ENCODE peak calls at places on chromosomes 6 and 20, in four cellular contexts. One of them, this sample, is unnamed. For H3K36me3, the result is how much of the 10 kb centered on the place peaks cover.

GRCh38 chr6:30555428-30556005 is 772 bp downstream of the GNL1 start:
- DNase-seq in hepatocyte: peak
- DNase-seq in mammary epithelial cell: peak
- DNase-seq in CD8-positive, alpha-beta memory T cell: no peak
- DNase-seq in this sample: peak

GRCh38 chr20:32153771-32154170 is 44.3 kb downstream of the TM9SF4 start:
- DNase-seq in CD8-positive, alpha-beta memory T cell: no peak
- DNase-seq in mammary epithelial cell: no peak
- DNase-seq in hepatocyte: no peak
- DNase-seq in this sample: no peak

GRCh38 chr20:8721098-8721497 is 347.8 kb upstream of the PLCB4 start:
- DNase-seq in hepatocyte: peak
- DNase-seq in CD8-positive, alpha-beta memory T cell: no peak
- DNase-seq in mammary epithelial cell: peak
- DNase-seq in this sample: peak

GRCh38 chr6:74343804-74344203 is 647.8 kb downstream of the CD109 start:
- DNase-seq in hepatocyte: peak
- DNase-seq in mammary epithelial cell: no peak
- DNase-seq in CD8-positive, alpha-beta memory T cell: no peak
- DNase-seq in this sample: no peak

GRCh38 chr20:50475879-50476292 is 34.3 kb upstream of the PTPN1 start:
- DNase-seq in CD8-positive, alpha-beta memory T cell: no peak
- DNase-seq in hepatocyte: no peak
- DNase-seq in mammary epithelial cell: no peak
- DNase-seq in this sample: peak

GRCh38 chr20:12072221-12072944 is 154.7 kb downstream of the BTBD3 start:
- DNase-seq in hepatocyte: no peak
- DNase-seq in mammary epithelial cell: no peak
- DNase-seq in CD8-positive, alpha-beta memory T cell: no peak
- DNase-seq in this sample: no peak

GRCh38 chr20:39880890-39881289 is 808.1 kb downstream of the MAFB start:
- DNase-seq in CD8-positive, alpha-beta memory T cell: no peak
- DNase-seq in mammary epithelial cell: peak
- DNase-seq in hepatocyte: no peak
- DNase-seq in this sample: no peak

GRCh38 chr6:98828210-98828798 is 6.1 kb upstream of the POU3F2 start:
- DNase-seq in mammary epithelial cell: no peak
- DNase-seq in hepatocyte: no peak
- DNase-seq in CD8-positive, alpha-beta memory T cell: no peak
- DNase-seq in this sample: no peak

GRCh38 chr20:64188682-64189529 is 24.7 kb downstream of the MYT1 start:
- DNase-seq in CD8-positive, alpha-beta memory T cell: no peak
- DNase-seq in mammary epithelial cell: peak
- DNase-seq in hepatocyte: peak
- DNase-seq in this sample: peak

GRCh38 chr6:127404594-127405178 is 54.5 kb downstream of the KIAA0408 start:
- DNase-seq in mammary epithelial cell: no peak
- DNase-seq in CD8-positive, alpha-beta memory T cell: no peak
- DNase-seq in hepatocyte: no peak
- DNase-seq in this sample: no peak

GRCh38 chr6:106165885-106166485 is 79.8 kb downstream of the PRDM1 start:
- DNase-seq in mammary epithelial cell: peak
- DNase-seq in CD8-positive, alpha-beta memory T cell: no peak
- DNase-seq in hepatocyte: no peak
- DNase-seq in this sample: peak

GRCh38 chr6:168368971-168369370 is 49.4 kb upstream of the DACT2 start:
- DNase-seq in CD8-positive, alpha-beta memory T cell: no peak
- DNase-seq in mammary epithelial cell: no peak
- DNase-seq in hepatocyte: no peak
- DNase-seq in this sample: no peak

GRCh38 chr6:5481024-5481423 is 219.7 kb downstream of the FARS2 start:
- DNase-seq in CD8-positive, alpha-beta memory T cell: no peak
- DNase-seq in hepatocyte: no peak
- DNase-seq in mammary epithelial cell: no peak
- DNase-seq in this sample: no peak

GRCh38 chr20:12207875-12208274 is 290.2 kb downstream of the BTBD3 start:
- DNase-seq in mammary epithelial cell: peak
- DNase-seq in hepatocyte: peak
- DNase-seq in CD8-positive, alpha-beta memory T cell: no peak
- DNase-seq in this sample: peak

GRCh38 chr6:45681860-45682488 is 304.2 kb upstream of the SUPT3H start:
- DNase-seq in hepatocyte: no peak
- DNase-seq in mammary epithelial cell: peak
- DNase-seq in CD8-positive, alpha-beta memory T cell: no peak
- DNase-seq in this sample: peak

GRCh38 chr6:105748737-105749161 is 337.4 kb upstream of the PRDM1 start:
- DNase-seq in mammary epithelial cell: peak
- DNase-seq in CD8-positive, alpha-beta memory T cell: no peak
- DNase-seq in hepatocyte: no peak
- DNase-seq in this sample: peak

GRCh38 chr6:135962731-135963130 is 111.2 kb downstream of the PDE7B start:
- DNase-seq in hepatocyte: no peak
- DNase-seq in CD8-positive, alpha-beta memory T cell: no peak
- DNase-seq in mammary epithelial cell: peak
- DNase-seq in this sample: peak

GRCh38 chr6:158358450-158359077 is 46.3 kb downstream of the TULP4 start:
- DNase-seq in hepatocyte: no peak
- DNase-seq in mammary epithelial cell: no peak
- DNase-seq in CD8-positive, alpha-beta memory T cell: no peak
- DNase-seq in this sample: no peak

GRCh38 chr20:47508228-47508752 is 6.6 kb downstream of the NCOA3 start:
- DNase-seq in CD8-positive, alpha-beta memory T cell: no peak
- DNase-seq in mammary epithelial cell: no peak
- DNase-seq in hepatocyte: no peak
- DNase-seq in this sample: no peak
- H3K36me3 ChIP-seq in CD8-positive, alpha-beta memory T cell: under half
- H3K36me3 ChIP-seq in mammary epithelial cell: under half
- H3K36me3 ChIP-seq in hepatocyte: under half
- H3K36me3 ChIP-seq in this sample: under half

DNA sequence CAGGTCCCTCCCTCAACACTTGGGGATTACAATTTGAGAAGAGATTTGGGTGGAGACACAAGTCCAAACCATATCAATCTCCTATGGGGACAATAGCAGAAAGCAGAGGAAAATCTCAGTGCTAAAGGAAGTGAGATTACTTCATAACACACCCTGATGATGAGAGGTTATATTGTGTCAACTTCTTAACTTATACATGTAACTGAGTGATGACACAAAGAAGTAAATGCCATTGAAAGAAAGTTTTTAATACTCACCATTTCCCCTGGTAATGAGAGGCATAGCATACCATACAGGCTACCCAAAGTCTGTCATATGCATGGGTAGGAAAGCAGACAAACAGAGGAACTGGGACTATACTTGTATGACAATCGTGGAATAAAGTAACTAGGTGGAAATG is 137.2 kb downstream of the MMUT start:
- DNase-seq in mammary epithelial cell: peak
- DNase-seq in CD8-positive, alpha-beta memory T cell: no peak
- DNase-seq in hepatocyte: no peak
- DNase-seq in this sample: no peak
- H3K27ac ChIP-seq in mammary epithelial cell: peak
- H3K27ac ChIP-seq in CD8-positive, alpha-beta memory T cell: no peak
- H3K27ac ChIP-seq in hepatocyte: peak
- H3K27ac ChIP-seq in this sample: peak

GRCh38 chr6:119351005-119351394 is 1.4 kb upstream of the MAN1A1 start:
- DNase-seq in hepatocyte: peak
- DNase-seq in mammary epithelial cell: peak
- DNase-seq in CD8-positive, alpha-beta memory T cell: no peak
- DNase-seq in this sample: no peak
- H3K4me3 ChIP-seq in hepatocyte: peak
- H3K4me3 ChIP-seq in mammary epithelial cell: peak
- H3K4me3 ChIP-seq in CD8-positive, alpha-beta memory T cell: peak
- H3K4me3 ChIP-seq in this sample: no peak

GRCh38 chr6:160078883-160079685 is 42.5 kb upstream of the SLC22A1 start:
- DNase-seq in CD8-positive, alpha-beta memory T cell: no peak
- DNase-seq in mammary epithelial cell: no peak
- DNase-seq in hepatocyte: no peak
- DNase-seq in this sample: no peak
- H3K36me3 ChIP-seq in CD8-positive, alpha-beta memory T cell: half or more
- H3K36me3 ChIP-seq in mammary epithelial cell: under half
- H3K36me3 ChIP-seq in hepatocyte: under half
- H3K36me3 ChIP-seq in this sample: half or more

GRCh38 chr6:50829898-50830439 is 11.3 kb downstream of the TFAP2B start:
- DNase-seq in hepatocyte: no peak
- DNase-seq in mammary epithelial cell: no peak
- DNase-seq in CD8-positive, alpha-beta memory T cell: no peak
- DNase-seq in this sample: no peak
- H3K27ac ChIP-seq in hepatocyte: no peak
- H3K27ac ChIP-seq in mammary epithelial cell: no peak
- H3K27ac ChIP-seq in CD8-positive, alpha-beta memory T cell: no peak
- H3K27ac ChIP-seq in this sample: no peak

GRCh38 chr20:2006452-2007381 is 12.9 kb upstream of the PDYN start:
- DNase-seq in CD8-positive, alpha-beta memory T cell: peak
- DNase-seq in mammary epithelial cell: peak
- DNase-seq in hepatocyte: peak
- DNase-seq in this sample: peak
- H3K4me3 ChIP-seq in CD8-positive, alpha-beta memory T cell: no peak
- H3K4me3 ChIP-seq in mammary epithelial cell: no peak
- H3K4me3 ChIP-seq in hepatocyte: no peak
- H3K4me3 ChIP-seq in this sample: no peak

GRCh38 chr20:47655635-47656034 is 129.6 kb downstream of the SULF2 start:
- DNase-seq in hepatocyte: no peak
- DNase-seq in CD8-positive, alpha-beta memory T cell: no peak
- DNase-seq in mammary epithelial cell: no peak
- DNase-seq in this sample: no peak
- H3K36me3 ChIP-seq in hepatocyte: under half
- H3K36me3 ChIP-seq in CD8-positive, alpha-beta memory T cell: under half
- H3K36me3 ChIP-seq in mammary epithelial cell: under half
- H3K36me3 ChIP-seq in this sample: under half

GRCh38 chr6:315921-316752 is 23.9 kb downstream of the DUSP22 start:
- DNase-seq in CD8-positive, alpha-beta memory T cell: no peak
- DNase-seq in mammary epithelial cell: no peak
- DNase-seq in hepatocyte: no peak
- DNase-seq in this sample: no peak

GRCh38 chr6:312704-313485 is 20.6 kb downstream of the DUSP22 start:
- DNase-seq in CD8-positive, alpha-beta memory T cell: no peak
- DNase-seq in hepatocyte: no peak
- DNase-seq in mammary epithelial cell: no peak
- DNase-seq in this sample: no peak

GRCh38 chr6:311679-312220 is 19.5 kb downstream of the DUSP22 start:
- DNase-seq in hepatocyte: no peak
- DNase-seq in mammary epithelial cell: no peak
- DNase-seq in CD8-positive, alpha-beta memory T cell: no peak
- DNase-seq in this sample: no peak

GRCh38 chr6:315226-315625 is 22.9 kb downstream of the DUSP22 start:
- DNase-seq in mammary epithelial cell: no peak
- DNase-seq in hepatocyte: no peak
- DNase-seq in CD8-positive, alpha-beta memory T cell: no peak
- DNase-seq in this sample: no peak

GRCh38 chr6:313917-314316 is 21.6 kb downstream of the DUSP22 start:
- DNase-seq in mammary epithelial cell: no peak
- DNase-seq in hepatocyte: no peak
- DNase-seq in CD8-positive, alpha-beta memory T cell: no peak
- DNase-seq in this sample: no peak
- H3K27ac ChIP-seq in mammary epithelial cell: no peak
- H3K27ac ChIP-seq in hepatocyte: no peak
- H3K27ac ChIP-seq in CD8-positive, alpha-beta memory T cell: no peak
- H3K27ac ChIP-seq in this sample: no peak

GRCh38 chr6:16404456-16404855 is 166.1 kb downstream of the GMPR start:
- DNase-seq in hepatocyte: no peak
- DNase-seq in mammary epithelial cell: no peak
- DNase-seq in CD8-positive, alpha-beta memory T cell: peak
- DNase-seq in this sample: no peak

GRCh38 chr6:16402501-16402900 is 164.1 kb downstream of the GMPR start:
- DNase-seq in mammary epithelial cell: no peak
- DNase-seq in hepatocyte: peak
- DNase-seq in CD8-positive, alpha-beta memory T cell: no peak
- DNase-seq in this sample: no peak

GRCh38 chr6:16403831-16404230 is 165.4 kb downstream of the GMPR start:
- DNase-seq in CD8-positive, alpha-beta memory T cell: no peak
- DNase-seq in hepatocyte: no peak
- DNase-seq in mammary epithelial cell: no peak
- DNase-seq in this sample: no peak

GRCh38 chr6:16406966-16407365 is 168.6 kb downstream of the GMPR start:
- DNase-seq in mammary epithelial cell: no peak
- DNase-seq in CD8-positive, alpha-beta memory T cell: no peak
- DNase-seq in hepatocyte: no peak
- DNase-seq in this sample: no peak

GRCh38 chr6:16405349-16405865 is 167.0 kb downstream of the GMPR start:
- DNase-seq in CD8-positive, alpha-beta memory T cell: no peak
- DNase-seq in hepatocyte: no peak
- DNase-seq in mammary epithelial cell: no peak
- DNase-seq in this sample: no peak
- H3K4me3 ChIP-seq in CD8-positive, alpha-beta memory T cell: no peak
- H3K4me3 ChIP-seq in hepatocyte: no peak
- H3K4me3 ChIP-seq in mammary epithelial cell: no peak
- H3K4me3 ChIP-seq in this sample: no peak

GRCh38 chr20:62128499-62128898 is 6.2 kb downstream of the LSM14B start:
- DNase-seq in mammary epithelial cell: no peak
- DNase-seq in hepatocyte: no peak
- DNase-seq in CD8-positive, alpha-beta memory T cell: no peak
- DNase-seq in this sample: no peak

GRCh38 chr20:62131560-62132320 is 9.5 kb downstream of the LSM14B start:
- DNase-seq in hepatocyte: no peak
- DNase-seq in CD8-positive, alpha-beta memory T cell: no peak
- DNase-seq in mammary epithelial cell: no peak
- DNase-seq in this sample: no peak

GRCh38 chr20:62132421-62132820 is 10.1 kb downstream of the LSM14B start:
- DNase-seq in mammary epithelial cell: no peak
- DNase-seq in hepatocyte: no peak
- DNase-seq in CD8-positive, alpha-beta memory T cell: no peak
- DNase-seq in this sample: no peak

GRCh38 chr20:62127799-62128198 is 5.5 kb downstream of the LSM14B start:
- DNase-seq in CD8-positive, alpha-beta memory T cell: no peak
- DNase-seq in hepatocyte: no peak
- DNase-seq in mammary epithelial cell: no peak
- DNase-seq in this sample: no peak

GRCh38 chr20:62129731-62130531 is 7.7 kb downstream of the LSM14B start:
- DNase-seq in mammary epithelial cell: no peak
- DNase-seq in CD8-positive, alpha-beta memory T cell: no peak
- DNase-seq in hepatocyte: no peak
- DNase-seq in this sample: no peak
- H3K36me3 ChIP-seq in mammary epithelial cell: under half
- H3K36me3 ChIP-seq in CD8-positive, alpha-beta memory T cell: half or more
- H3K36me3 ChIP-seq in hepatocyte: under half
- H3K36me3 ChIP-seq in this sample: half or more

This sample was measured in brain microvascular endothelial cell.